ENCODE peak calls at places on chromosome 12, in six cellular contexts. P is OCI-LY7, W is fibroblast of villous mesenchyme, T is ovary, F is neural progenitor cell, R is fibroblast of mammary gland. J is an unnamed sample.

GRCh38 chr12:62468394-62468793 is 1.8 kb downstream of the MON2 start:
- DNase-seq in P (no peak), W (no peak), T (no peak), F (no peak), R (peak), J (no peak)

GRCh38 chr12:103801709-103802585 is 39.1 kb downstream of the NT5DC3 start:
- DNase-seq in P (no peak), W (no peak), T (no peak), F (no peak), R (peak), J (peak)

GRCh38 chr12:30757316-30757715 is 2.6 kb upstream of the CAPRIN2 start:
- DNase-seq in P (no peak), W (no peak), T (no peak), F (no peak), R (no peak), J (no peak)

GRCh38 chr12:88546851-88547250 is 33.4 kb downstream of the KITLG start:
- DNase-seq in P (no peak), W (peak), T (no peak), F (no peak), R (peak), J (peak)

GRCh38 chr12:121939190-121939589 is 20.8 kb downstream of the CFAP251 start:
- DNase-seq in P (peak), W (peak), T (no peak), F (no peak), R (no peak), J (no peak)

GRCh38 chr12:43578782-43579181 is 26.8 kb upstream of the ADAMTS20 start:
- DNase-seq in P (no peak), W (no peak), T (no peak), F (no peak), R (peak), J (peak)

GRCh38 chr12:58030566-58031279 is 89.4 kb downstream of the ATP23 start:
- DNase-seq in P (no peak), W (no peak), T (no peak), F (no peak), R (peak), J (no peak)

GRCh38 chr12:76190249-76190648 is 105.8 kb upstream of the NAP1L1 start:
- DNase-seq in P (no peak), W (no peak), T (no peak), F (no peak), R (peak), J (no peak)

GRCh38 chr12:75526655-75527511 is 15.5 kb upstream of the KRR1 start:
- DNase-seq in P (peak), W (peak), T (no peak), F (peak), R (peak), J (peak)

GRCh38 chr12:54357802-54358619 is 6.3 kb downstream of the GPR84 start:
- DNase-seq in P (peak), W (no peak), T (no peak), F (peak), R (peak), J (no peak)

GRCh38 chr12:5588231-5588995 is 156.5 kb downstream of the NTF3 start:
- DNase-seq in P (no peak), W (no peak), T (no peak), F (no peak), R (no peak), J (no peak)

GRCh38 chr12:31471823-31472222 is 119.1 kb downstream of the DENND5B start:
- DNase-seq in P (no peak), W (no peak), T (no peak), F (no peak), R (no peak), J (peak)

GRCh38 chr12:89162704-89163261 is 189.5 kb downstream of the DUSP6 start:
- DNase-seq in P (no peak), W (peak), T (no peak), F (no peak), R (peak), J (peak)

GRCh38 chr12:65631621-65632111 is 192.6 kb upstream of the HMGA2 start:
- DNase-seq in P (no peak), W (peak), T (no peak), F (no peak), R (peak), J (peak)

GRCh38 chr12:112986291-112986800 is 8.0 kb downstream of the OAS2 start:
- DNase-seq in P (no peak), W (no peak), T (no peak), F (no peak), R (no peak), J (no peak)

GRCh38 chr12:2306012-2306411 is 253.2 kb downstream of the CACNA1C start:
- DNase-seq in P (peak), W (no peak), T (no peak), F (peak), R (no peak), J (no peak)

GRCh38 chr12:50951112-50951511 is 1.2 kb upstream of the HIGD1C start:
- DNase-seq in P (no peak), W (no peak), T (no peak), F (no peak), R (no peak), J (no peak)

GRCh38 chr12:110256780-110257431 is 24.1 kb upstream of the ATP2A2 start:
- DNase-seq in P (no peak), W (peak), T (peak), F (no peak), R (no peak), J (peak)

GRCh38 chr12:56080556-56081138 is 682 bp downstream of the ERBB3 start:
- DNase-seq in P (peak), W (no peak), T (no peak), F (peak), R (no peak), J (no peak)
- TF ChIP-seq CTCF in P (no peak), W (no peak), T (no peak), F (no peak), R (no peak), J (no peak)

GRCh38 chr12:47755655-47756562 is 2.8 kb downstream of the RAPGEF3 start:
- DNase-seq in P (no peak), W (no peak), T (no peak), F (no peak), R (no peak), J (no peak)
- H3K4me3 ChIP-seq in P (no peak), W (no peak), T (no peak), F (no peak), R (no peak), J (no peak)

GRCh38 chr12:12070674-12071661 is at the start of gene BCL2L14:
- DNase-seq in P (no peak), W (no peak), T (no peak), F (no peak), R (no peak), J (no peak)

GRCh38 chr12:12070149-12070548 is 590 bp upstream of the BCL2L14 start:
- DNase-seq in P (no peak), W (no peak), T (no peak), F (no peak), R (no peak), J (no peak)

DNA sequence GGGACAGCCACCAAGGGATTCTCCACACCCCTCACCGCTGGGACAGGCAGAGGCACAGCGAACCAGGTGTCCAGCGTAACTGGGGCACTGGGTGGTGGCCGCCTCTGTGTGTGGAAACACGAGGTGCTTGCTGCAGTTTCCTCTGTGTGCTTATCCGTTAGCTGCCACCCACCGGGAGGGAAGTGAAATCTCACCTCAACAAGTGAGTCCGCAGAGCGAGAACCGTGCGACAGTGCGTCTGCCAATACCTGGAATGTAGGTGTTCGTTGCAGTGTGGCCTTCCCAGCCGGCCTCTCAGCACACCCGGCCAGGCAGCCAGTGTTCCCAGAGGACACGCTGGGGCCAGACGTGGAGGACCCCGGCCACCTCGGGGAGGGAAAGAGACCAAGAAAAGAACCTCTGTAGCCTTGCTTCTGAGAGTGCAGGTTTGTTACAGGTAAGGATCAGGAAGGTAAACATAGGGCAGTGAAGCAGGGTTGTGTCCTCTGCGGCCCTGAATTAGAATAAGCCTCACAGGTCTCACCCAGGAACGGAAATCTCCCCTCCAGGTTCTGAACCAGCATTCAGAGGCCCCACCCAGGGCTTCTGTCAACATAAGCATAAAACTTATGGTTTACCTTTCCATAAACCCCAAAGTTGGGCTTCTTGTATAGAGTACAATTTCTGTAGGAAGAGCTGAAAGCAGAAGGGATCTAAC is 1.5 kb downstream of the BCL2L14 start:
- DNase-seq in P (no peak), W (no peak), T (no peak), F (no peak), R (no peak), J (no peak)
- TF ChIP-seq CTCF in P (no peak), W (no peak), T (no peak), F (no peak), R (no peak), J (no peak)

DNA sequence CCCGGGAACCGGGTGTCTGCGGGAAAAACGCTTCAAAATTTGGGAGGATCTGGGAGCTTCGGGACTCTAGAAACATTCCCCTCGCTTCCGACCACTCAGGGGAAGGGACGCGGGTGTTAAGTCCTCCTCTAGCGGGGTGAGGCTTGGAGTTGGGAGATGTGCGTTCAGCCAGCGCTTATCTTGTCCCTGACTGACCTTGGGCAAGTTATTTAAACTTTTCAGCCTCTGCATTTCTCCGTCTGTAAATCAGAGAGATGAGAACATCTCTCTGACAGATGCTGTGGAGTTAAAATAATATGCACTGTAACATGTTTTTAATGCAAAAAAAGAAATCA is 76.9 kb upstream of the ANO4 start:
- DNase-seq in P (no peak), W (peak), T (no peak), F (peak), R (peak), J (peak)
- H3K4me3 ChIP-seq in P (no peak), W (peak), T (no peak), F (peak), R (peak), J (peak)